ENCODE peak calls at places on chromosomes 13 and 19, in ten cellular contexts. E is kidney epithelial cell, C is hepatocyte, P is psoas muscle, Y is lower leg skin, Q is GM23338, F is heart left ventricle, D is SK-N-SH, G is foreskin fibroblast, T is AG04449. J is an unnamed sample.

GRCh38 chr13:97254809-97255208 is 32.7 kb downstream of the MBNL2 start:
- DNase-seq in E (peak; percentile 87), Y (no peak), G (peak; percentile 77), F (no peak), D (no peak), Q (no peak), C (no peak), T (no peak), P (no peak), J (peak; percentile 49)

GRCh38 chr19:12838893-12839656 is 760 bp downstream of the MAST1 start:
- DNase-seq in Y (no peak), Q (no peak), E (no peak), T (no peak), P (peak; percentile 35), G (no peak), F (no peak), C (no peak), D (peak; percentile 55), J (no peak)

GRCh38 chr19:11416346-11417052 is 2.6 kb downstream of the RGL3 start:
- DNase-seq in T (no peak), C (no peak), Y (no peak), Q (no peak), E (no peak), G (no peak), P (no peak), D (no peak), F (no peak), J (no peak)

GRCh38 chr19:30144242-30144758 is 202.3 kb downstream of the URI1 start:
- DNase-seq in P (peak; percentile 10), G (no peak), D (no peak), Y (no peak), T (no peak), E (no peak), C (no peak), F (no peak), Q (no peak), J (no peak)

GRCh38 chr13:113905018-113905417 is 41.1 kb upstream of the GAS6 start:
- DNase-seq in E (no peak), G (no peak), Y (no peak), Q (no peak), P (no peak), D (no peak), C (no peak), T (no peak), F (no peak), J (no peak)

GRCh38 chr13:111325941-111326620 is 5.6 kb downstream of the TEX29 start:
- DNase-seq in E (no peak), G (no peak), Q (no peak), F (no peak), Y (peak; percentile 81), T (no peak), C (no peak), D (no peak), P (no peak), J (no peak)

GRCh38 chr19:51901860-51902259 is 3.0 kb downstream of the ZNF649 start:
- DNase-seq in Y (no peak), T (no peak), D (no peak), G (peak; percentile 14), C (no peak), P (no peak), E (no peak), F (no peak), Q (peak; percentile 71), J (no peak)

GRCh38 chr19:17385878-17386611 is 8.0 kb downstream of the CCDC194 start:
- DNase-seq in C (peak; percentile 78), Q (peak; percentile 92), G (peak; percentile 72), F (peak; percentile 70), T (no peak), P (peak; percentile 82), Y (peak; percentile 91), D (peak; percentile 88), E (no peak), J (peak; percentile 23)

GRCh38 chr19:29001006-29001921 is 211.7 kb downstream of the UQCRFS1 start:
- DNase-seq in C (no peak), E (no peak), T (no peak), G (no peak), Y (no peak), D (no peak), Q (no peak), P (no peak), F (no peak), J (peak; percentile 57)

GRCh38 chr13:42083138-42083770 is 34.8 kb downstream of the DGKH start:
- DNase-seq in T (no peak), G (no peak), Q (no peak), C (no peak), E (no peak), D (no peak), Y (no peak), F (no peak), P (no peak), J (no peak)

GRCh38 chr19:33132021-33132420 is at the start of gene WDR88:
- DNase-seq in G (no peak), F (no peak), Y (no peak), P (no peak), Q (peak; percentile 42), D (no peak), E (no peak), T (no peak), C (no peak), J (no peak)

GRCh38 chr19:33130433-33130832 is 1.5 kb upstream of the WDR88 start:
- DNase-seq in G (no peak), Q (no peak), C (no peak), P (no peak), Y (no peak), T (no peak), F (no peak), E (no peak), D (no peak), J (no peak)

GRCh38 chr19:33134571-33135041 is 2.7 kb downstream of the WDR88 start:
- DNase-seq in F (no peak), G (no peak), D (peak; percentile 44), C (no peak), Y (no peak), P (no peak), E (no peak), Q (peak; percentile 71), T (no peak), J (no peak)

GRCh38 chr19:33132425-33132824 is 511 bp downstream of the WDR88 start:
- DNase-seq in C (no peak), Y (no peak), D (peak; percentile 65), F (no peak), T (no peak), E (no peak), P (no peak), Q (peak; percentile 70), G (no peak), J (no peak)

GRCh38 chr19:33133438-33134031 is 1.6 kb downstream of the WDR88 start:
- DNase-seq in P (no peak), F (no peak), T (no peak), C (no peak), D (peak; percentile 91), Y (no peak), G (peak; percentile 47), E (no peak), Q (peak; percentile 51), J (peak; percentile 31)
- TF ChIP-seq CTCF in P (no peak), F (no peak), T (no peak), C (no peak), D (no peak), Y (no peak), G (no peak), E (no peak), Q (peak; percentile 33), J (no peak)

DNA sequence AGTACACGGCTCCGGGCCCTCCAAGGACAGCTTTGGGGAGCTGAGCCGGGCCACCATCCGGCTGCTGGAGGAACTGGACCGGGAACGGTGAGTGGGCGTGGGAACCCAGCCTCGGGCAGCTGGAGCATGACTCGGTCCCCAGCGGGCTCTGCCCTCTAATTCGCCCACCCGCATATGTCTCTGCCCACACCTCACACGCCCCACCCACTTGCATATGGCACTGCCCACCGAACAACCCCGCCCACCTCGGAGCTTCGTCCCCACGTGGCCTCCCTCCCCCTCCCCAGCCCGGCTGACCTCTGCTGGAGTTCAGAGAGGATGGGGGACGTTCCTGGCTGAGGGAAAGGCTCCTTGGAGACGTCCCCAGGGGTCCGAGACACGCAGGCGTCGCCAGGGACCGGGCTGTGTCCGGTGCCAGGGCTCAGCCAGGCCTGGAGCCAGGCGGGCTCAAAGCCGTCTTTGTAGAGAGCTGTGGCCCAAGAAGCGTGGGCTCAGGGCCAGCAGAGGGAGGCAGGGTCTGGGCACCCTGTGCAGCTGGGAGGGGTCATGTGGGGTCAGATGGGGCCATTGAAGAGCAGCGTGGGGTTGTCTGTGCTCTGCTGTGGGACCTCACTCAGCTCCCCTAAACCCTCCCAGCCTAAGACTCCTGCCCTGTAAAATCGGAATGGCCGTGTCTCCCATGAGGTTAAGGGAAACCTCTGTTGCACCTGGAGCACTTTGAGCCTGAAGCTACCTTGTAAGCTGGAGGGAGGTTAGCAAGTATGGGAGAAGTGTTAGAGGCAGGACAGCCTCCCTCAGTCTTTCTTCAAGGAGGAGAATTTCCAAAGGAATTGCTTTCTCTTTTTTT is 3.8 kb downstream of the APC2 start:
- DNase-seq in P (peak; percentile 61), C (no peak), D (peak; percentile 75), Q (peak; percentile 56), E (no peak), T (no peak), G (peak; percentile 69), F (no peak), Y (no peak), J (peak; percentile 27)
- H3K4me3 ChIP-seq in P (no peak overlapping the region), C (no peak overlapping the region), D (no peak overlapping the region), Q (no peak overlapping the region), E (no peak overlapping the region), T (no peak overlapping the region), G (no peak overlapping the region), F (no peak overlapping the region), Y (no peak overlapping the region), J (no peak overlapping the region)

GRCh38 chr19:40798223-40798996 is 581 bp upstream of the EGLN2 start:
- DNase-seq in Y (peak; percentile 100), P (peak; percentile 100), D (peak; percentile 77), G (peak; percentile 100), T (peak; percentile 97), E (peak; percentile 99), C (peak; percentile 100), F (peak; percentile 100), Q (peak; percentile 100), J (peak; percentile 100)
- TF ChIP-seq CTCF in Y (no peak), P (peak; percentile 26), D (peak; percentile 65), G (peak; percentile 37), T (peak; percentile 36), E (peak; percentile 26), C (peak; percentile 38), F (peak; percentile 52), Q (peak; percentile 64), J (peak; percentile 60)

GRCh38 chr19:39518458-39518857 is 3.5 kb downstream of the SELENOV start:
- DNase-seq in C (no peak), E (no peak), Q (peak; percentile 44), G (no peak), F (no peak), D (no peak), P (no peak), T (no peak), Y (no peak), J (no peak)
- H3K4me3 ChIP-seq in C (no peak overlapping the region), E (no peak overlapping the region), Q (peak overlapping the region; percentile 30), G (no peak overlapping the region), F (no peak overlapping the region), D (no peak overlapping the region), P (no peak overlapping the region), T (no peak overlapping the region), Y (no peak overlapping the region), J (no peak overlapping the region)